ENCODE peak calls at places on chromosomes 1 and 21, in six cellular contexts. O, F, S, X, L and C are unnamed samples.

GRCh38 chr1:164699815-164700491 is 141.0 kb downstream of the PBX1 start:
- DNase-seq in O (no peak), F (no peak), S (no peak), X (peak; percentile 23), L (no peak), C (no peak)

GRCh38 chr1:23100074-23100748 is 68.4 kb downstream of the LUZP1 start:
- DNase-seq in O (no peak), F (peak; percentile 84), S (peak; percentile 68), X (no peak), L (peak; percentile 99), C (peak; percentile 96)

GRCh38 chr1:244466724-244467123 is 5.7 kb downstream of the CATSPERE start:
- DNase-seq in O (no peak), F (no peak), S (no peak), X (no peak), L (no peak), C (no peak)

GRCh38 chr21:43361493-43362296 is 65.2 kb downstream of the SIK1 start:
- DNase-seq in O (peak; percentile 32), F (no peak), S (no peak), X (peak; percentile 61), L (peak; percentile 75), C (no peak)

GRCh38 chr1:177913762-177914540 is 55.9 kb downstream of the SEC16B start:
- DNase-seq in O (no peak), F (peak; percentile 45), S (no peak), X (no peak), L (peak; percentile 46), C (peak; percentile 47)

GRCh38 chr1:114094303-114094663 is 59.4 kb downstream of the SYT6 start:
- DNase-seq in O (no peak), F (no peak), S (no peak), X (no peak), L (no peak), C (no peak)

GRCh38 chr1:17167041-17167782 is 37.7 kb upstream of the PADI1 start:
- DNase-seq in O (no peak), F (peak; percentile 12), S (no peak), X (no peak), L (peak; percentile 6), C (no peak)

GRCh38 chr21:41631564-41632461 is 123.9 kb upstream of the TMPRSS2 start:
- DNase-seq in O (no peak), F (peak; percentile 33), S (no peak), X (no peak), L (peak; percentile 65), C (peak; percentile 36)

GRCh38 chr1:24384251-24385090 is 29.1 kb downstream of the STPG1 start:
- DNase-seq in O (no peak), F (peak; percentile 69), S (no peak), X (no peak), L (peak; percentile 83), C (peak; percentile 55)

GRCh38 chr1:8147922-8148321 is 121.8 kb upstream of the ERRFI1 start:
- DNase-seq in O (no peak), F (no peak), S (no peak), X (no peak), L (no peak), C (peak; percentile 31)

GRCh38 chr1:163055531-163055930 is 13.6 kb upstream of the RGS4 start:
- DNase-seq in O (no peak), F (no peak), S (no peak), X (no peak), L (no peak), C (no peak)

GRCh38 chr1:163056832-163057231 is 12.3 kb upstream of the RGS4 start:
- DNase-seq in O (no peak), F (peak; percentile 73), S (no peak), X (no peak), L (peak; percentile 71), C (peak; percentile 69)

GRCh38 chr1:163055005-163055404 is 14.2 kb upstream of the RGS4 start:
- DNase-seq in O (no peak), F (peak; percentile 60), S (no peak), X (no peak), L (no peak), C (peak; percentile 39)

GRCh38 chr1:163050496-163050895 is 18.7 kb upstream of the RGS4 start:
- DNase-seq in O (no peak), F (no peak), S (no peak), X (no peak), L (no peak), C (no peak)

DNA sequence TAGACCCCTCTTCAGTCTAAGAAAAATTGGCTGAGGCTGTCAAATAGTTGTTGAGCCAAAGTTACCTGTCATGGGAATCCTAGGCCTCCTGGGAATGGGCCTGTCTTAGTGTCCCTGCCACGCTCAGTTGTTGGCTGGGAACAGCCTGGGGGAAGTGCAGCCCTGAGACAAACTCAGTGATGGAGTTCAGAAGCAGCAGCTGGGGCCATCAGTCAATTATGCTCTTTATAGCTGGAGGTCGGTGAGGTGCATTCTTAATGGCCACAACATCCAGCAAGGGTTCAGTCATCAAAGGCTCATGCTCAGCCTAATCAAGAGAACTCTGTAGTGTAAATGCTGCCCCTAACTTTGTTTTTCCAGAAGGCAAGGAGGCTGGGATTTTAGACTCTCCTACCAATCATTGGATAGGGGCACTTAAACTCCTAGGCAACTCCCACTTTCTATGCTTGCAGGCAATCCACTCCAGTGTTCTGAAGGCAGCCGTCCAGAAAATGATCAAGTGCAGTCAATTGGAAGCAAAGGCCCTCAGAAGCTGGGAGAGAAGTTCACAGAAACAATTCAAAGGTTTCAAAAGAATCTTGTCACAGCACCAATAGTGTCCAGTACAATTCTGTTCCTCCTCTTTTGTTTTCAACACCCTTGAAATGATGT is 15.0 kb upstream of the RGS4 start:
- DNase-seq in O (no peak), F (peak; percentile 30), S (no peak), X (no peak), L (no peak), C (no peak)
- H3K4me3 ChIP-seq in O (no peak overlapping the region), F (no peak overlapping the region), S (no peak overlapping the region), X (no peak overlapping the region), L (no peak overlapping the region), C (no peak overlapping the region)

GRCh38 chr1:206727981-206728380 is 42.6 kb upstream of the IL19 start:
- DNase-seq in O (no peak), F (no peak), S (no peak), X (no peak), L (no peak), C (no peak)
- TF ChIP-seq CTCF in O (no peak), F (no peak), S (no peak), X (no peak), L (no peak), C (no peak)

DNA sequence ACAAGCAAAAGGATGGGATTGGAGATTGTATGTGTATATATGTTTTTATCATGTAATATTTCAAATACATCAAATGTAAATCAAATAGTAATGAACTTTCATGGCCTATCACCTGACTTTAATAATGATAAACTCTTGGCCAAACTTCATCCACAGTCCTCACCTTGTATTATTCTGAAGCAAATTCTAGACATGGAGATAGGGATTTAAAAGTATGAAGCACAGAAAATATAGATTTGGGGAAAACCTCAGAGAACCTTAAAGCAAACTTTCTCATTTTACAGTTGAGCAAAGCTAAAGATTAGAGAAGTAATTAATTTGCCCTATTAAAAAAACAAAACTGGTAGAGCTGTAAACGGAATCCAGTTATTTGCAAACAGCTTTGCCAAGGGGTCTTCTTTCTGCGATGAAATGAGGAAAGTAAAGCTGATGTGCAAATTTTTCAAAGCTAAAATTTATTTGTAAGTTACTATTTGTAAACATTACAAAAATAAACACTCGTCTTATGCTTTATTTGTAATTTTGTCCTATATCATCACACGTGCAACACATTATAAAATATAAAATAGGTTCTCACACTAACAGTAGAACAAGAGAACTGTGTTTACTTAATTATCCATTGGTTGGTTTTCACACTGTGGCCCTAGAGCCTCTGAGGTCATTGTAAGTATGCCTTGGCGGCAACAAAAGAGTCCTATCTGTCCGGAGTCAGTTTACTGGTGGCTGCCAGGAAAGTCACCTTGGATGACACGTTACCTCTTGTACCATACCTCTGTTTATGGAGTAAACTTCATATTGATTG is 20.0 kb upstream of the KIF14 start:
- DNase-seq in O (no peak), F (no peak), S (no peak), X (no peak), L (no peak), C (no peak)
- H3K4me3 ChIP-seq in O (no peak overlapping the region), F (no peak overlapping the region), S (no peak overlapping the region), X (no peak overlapping the region), L (no peak overlapping the region), C (no peak overlapping the region)

GRCh38 chr1:60974524-60974923 is 107.8 kb upstream of the NFIA start:
- DNase-seq in O (no peak), F (no peak), S (no peak), X (no peak), L (no peak), C (no peak)

GRCh38 chr1:60971330-60971729 is 111.0 kb upstream of the NFIA start:
- DNase-seq in O (no peak), F (no peak), S (no peak), X (no peak), L (no peak), C (no peak)

GRCh38 chr1:60972841-60973364 is 109.5 kb upstream of the NFIA start:
- DNase-seq in O (no peak), F (peak; percentile 84), S (no peak), X (no peak), L (peak; percentile 89), C (peak; percentile 76)

GRCh38 chr1:60973668-60974067 is 108.7 kb upstream of the NFIA start:
- DNase-seq in O (no peak), F (no peak), S (no peak), X (no peak), L (no peak), C (no peak)

GRCh38 chr1:60970081-60970509 is 112.3 kb upstream of the NFIA start:
- DNase-seq in O (no peak), F (peak; percentile 61), S (peak; percentile 15), X (no peak), L (peak; percentile 53), C (peak; percentile 53)
- TF ChIP-seq CTCF in O (no peak), F (peak; percentile 42), S (peak; percentile 51), X (peak; percentile 56), L (peak; percentile 45), C (peak; percentile 39)

DNA sequence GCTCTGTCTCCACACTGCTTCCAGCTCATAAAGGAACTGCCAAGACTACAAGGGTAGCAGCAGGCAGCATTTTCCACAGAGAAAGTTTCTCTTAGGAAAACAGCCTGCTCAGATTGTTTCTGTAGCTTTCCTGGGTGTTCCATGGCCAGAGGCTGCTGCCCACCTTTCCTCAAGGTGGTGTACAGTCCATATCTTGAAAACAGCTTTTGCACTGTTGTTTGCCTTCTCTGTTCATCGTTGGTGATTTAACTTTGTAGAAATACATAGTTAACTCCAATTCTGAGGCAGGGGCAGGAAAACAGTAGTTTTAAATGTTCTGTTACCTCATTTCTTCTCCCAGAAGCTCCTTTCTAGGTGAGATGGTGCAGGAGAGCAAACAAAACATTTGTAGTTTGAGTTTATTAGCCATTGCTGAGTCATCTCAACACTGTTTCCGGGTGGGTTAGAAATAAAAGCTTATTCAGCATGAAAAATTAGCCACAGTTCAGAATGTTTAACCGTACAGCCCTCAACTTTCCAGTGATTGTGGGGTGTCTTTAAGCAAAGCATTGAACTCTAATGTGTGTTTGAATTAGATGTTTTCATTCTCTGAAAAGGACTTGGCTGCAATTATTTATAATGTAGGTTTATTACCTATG is 41.7 kb downstream of the DIP2A start:
- DNase-seq in O (no peak), F (peak; percentile 30), S (no peak), X (no peak), L (peak; percentile 39), C (peak; percentile 28)
- H3K4me3 ChIP-seq in O (no peak overlapping the region), F (no peak overlapping the region), S (no peak overlapping the region), X (no peak overlapping the region), L (no peak overlapping the region), C (no peak overlapping the region)

GRCh38 chr1:15483971-15484370 is 8.1 kb downstream of the CELA2B start:
- DNase-seq in O (no peak), F (no peak), S (no peak), X (no peak), L (no peak), C (no peak)
- TF ChIP-seq CTCF in O (no peak), F (no peak), S (no peak), X (no peak), L (no peak), C (no peak)